ENCODE peak calls at places on chromosomes 6 and 20, in seven cellular contexts. G, S, P, L, U, O and I are unnamed samples.

GRCh38 chr6:15313367-15313766 is 67.5 kb downstream of the JARID2 start:
- DNase-seq in O (no peak), G (no peak), L (no peak), P (no peak), U (no peak), S (no peak), I (no peak)

GRCh38 chr20:59631751-59632380 is 27.5 kb downstream of the PHACTR3 start:
- DNase-seq in L (no peak), P (no peak), U (no peak), S (no peak), O (no peak), G (no peak), I (no peak)

GRCh38 chr6:49453221-49453620 is 9.8 kb downstream of the MMUT start:
- DNase-seq in L (no peak), U (no peak), O (no peak), P (peak), G (peak), S (no peak), I (no peak)

GRCh38 chr6:125951323-125951722 is 5.2 kb upstream of the HINT3 start:
- DNase-seq in O (no peak), U (no peak), G (no peak), P (no peak), L (no peak), S (no peak), I (no peak)

GRCh38 chr6:24802271-24803059 is 3.7 kb upstream of the ARMH2 start:
- DNase-seq in S (no peak), O (no peak), G (no peak), L (no peak), P (no peak), U (no peak), I (no peak)

GRCh38 chr20:37435607-37436006 is 85.4 kb upstream of the NNAT start:
- DNase-seq in O (no peak), S (no peak), L (no peak), U (no peak), P (no peak), G (no peak), I (no peak)

GRCh38 chr6:14676084-14676483 is 558.5 kb downstream of the CD83 start:
- DNase-seq in O (peak), S (no peak), U (no peak), G (peak), L (no peak), P (no peak), I (no peak)

GRCh38 chr6:41602864-41603608 is 35.2 kb upstream of the MDFI start:
- DNase-seq in S (peak), O (peak), L (no peak), G (peak), P (peak), U (peak), I (peak)

GRCh38 chr6:93424303-93425064 is 5.1 kb upstream of the EPHA7 start:
- DNase-seq in S (no peak), P (peak), U (no peak), O (no peak), L (no peak), G (peak), I (no peak)

GRCh38 chr6:32954983-32955802 is 2.3 kb upstream of the HLA-DMA start:
- DNase-seq in S (no peak), O (no peak), G (no peak), U (no peak), L (no peak), P (peak), I (no peak)

GRCh38 chr6:7998103-7998725 is 66.0 kb downstream of the BLOC1S5 start:
- DNase-seq in O (peak), P (peak), L (no peak), G (peak), S (no peak), U (no peak), I (no peak)